ENCODE peak calls at places on chromosomes 13 and 19, in five cellular contexts. One of them, this sample, is unnamed.

GRCh38 chr19:40006273-40006691 is 9.4 kb downstream of the ZNF546 start:
- DNase-seq in COR-L47: no peak
- DNase-seq in NCI-H1092: no peak
- DNase-seq in retinal pigment epithelial cell: no peak
- DNase-seq in iris pigment epithelial cell: peak
- DNase-seq in this sample: peak

GRCh38 chr13:18952225-18953016 is 229.2 kb downstream of the TUBA3C start:
- DNase-seq in COR-L47: no peak
- DNase-seq in NCI-H1092: no peak
- DNase-seq in retinal pigment epithelial cell: no peak
- DNase-seq in iris pigment epithelial cell: no peak
- DNase-seq in this sample: no peak

GRCh38 chr19:41793414-41793727 is 3.0 kb upstream of the CEACAM3 start:
- DNase-seq in COR-L47: no peak
- DNase-seq in NCI-H1092: no peak
- DNase-seq in retinal pigment epithelial cell: no peak
- DNase-seq in iris pigment epithelial cell: no peak
- DNase-seq in this sample: no peak

GRCh38 chr13:79589605-79590511 is 108.9 kb downstream of the NDFIP2 start:
- DNase-seq in COR-L47: no peak
- DNase-seq in NCI-H1092: no peak
- DNase-seq in retinal pigment epithelial cell: no peak
- DNase-seq in iris pigment epithelial cell: no peak
- DNase-seq in this sample: no peak

GRCh38 chr13:37492061-37492460 is 106.5 kb downstream of the POSTN start:
- DNase-seq in COR-L47: no peak
- DNase-seq in NCI-H1092: no peak
- DNase-seq in retinal pigment epithelial cell: no peak
- DNase-seq in iris pigment epithelial cell: peak
- DNase-seq in this sample: no peak

GRCh38 chr19:1248454-1249297 is at the start of gene MIDN:
- DNase-seq in COR-L47: peak
- DNase-seq in NCI-H1092: peak
- DNase-seq in retinal pigment epithelial cell: no peak
- DNase-seq in iris pigment epithelial cell: peak
- DNase-seq in this sample: no peak

GRCh38 chr13:21546372-21546771 is 57.6 kb downstream of the MICU2 start:
- DNase-seq in COR-L47: no peak
- DNase-seq in NCI-H1092: no peak
- DNase-seq in retinal pigment epithelial cell: no peak
- DNase-seq in iris pigment epithelial cell: peak
- DNase-seq in this sample: no peak

GRCh38 chr13:47549219-47549752 is 451.8 kb downstream of the SUCLA2 start:
- DNase-seq in COR-L47: no peak
- DNase-seq in NCI-H1092: no peak
- DNase-seq in retinal pigment epithelial cell: no peak
- DNase-seq in iris pigment epithelial cell: no peak
- DNase-seq in this sample: no peak

GRCh38 chr19:48255376-48256303 is at the start of gene CARD8:
- DNase-seq in COR-L47: peak
- DNase-seq in NCI-H1092: peak
- DNase-seq in retinal pigment epithelial cell: peak
- DNase-seq in iris pigment epithelial cell: peak
- DNase-seq in this sample: peak

GRCh38 chr19:15280915-15281683 is 48.9 kb upstream of the EPHX3 start:
- DNase-seq in COR-L47: peak
- DNase-seq in NCI-H1092: peak
- DNase-seq in retinal pigment epithelial cell: peak
- DNase-seq in iris pigment epithelial cell: peak
- DNase-seq in this sample: no peak

GRCh38 chr13:48078251-48078656 is 16.6 kb downstream of the MED4 start:
- DNase-seq in COR-L47: peak
- DNase-seq in NCI-H1092: no peak
- DNase-seq in retinal pigment epithelial cell: no peak
- DNase-seq in iris pigment epithelial cell: no peak
- DNase-seq in this sample: no peak

This sample was measured in kidney epithelial cell.